ENCODE peak calls at places on chromosomes 16 and 17, in four cellular contexts. One of them, this sample, is unnamed.

GRCh38 chr16:20401066-20401465 is 3.5 kb downstream of the PDILT start:
- DNase-seq in mammary epithelial cell: no peak
- DNase-seq in fibroblast of pulmonary artery: no peak
- DNase-seq in keratinocyte: no peak
- DNase-seq in this sample: no peak

GRCh38 chr17:81365148-81365600 is 30.1 kb upstream of the BAHCC1 start:
- DNase-seq in mammary epithelial cell: peak
- DNase-seq in fibroblast of pulmonary artery: peak
- DNase-seq in keratinocyte: no peak
- DNase-seq in this sample: peak

GRCh38 chr16:2042171-2042570 is 5.5 kb downstream of the NTHL1 start:
- DNase-seq in mammary epithelial cell: no peak
- DNase-seq in fibroblast of pulmonary artery: no peak
- DNase-seq in keratinocyte: no peak
- DNase-seq in this sample: no peak

GRCh38 chr17:30237296-30238002 is 2.0 kb upstream of the SLC6A4 start:
- DNase-seq in mammary epithelial cell: no peak
- DNase-seq in fibroblast of pulmonary artery: no peak
- DNase-seq in keratinocyte: no peak
- DNase-seq in this sample: no peak

GRCh38 chr16:56611281-56611833 is 3.0 kb downstream of the MT2A start:
- DNase-seq in mammary epithelial cell: no peak
- DNase-seq in fibroblast of pulmonary artery: peak
- DNase-seq in keratinocyte: no peak
- DNase-seq in this sample: peak

GRCh38 chr17:30323895-30324319 is 9.9 kb downstream of the TMIGD1 start:
- DNase-seq in mammary epithelial cell: peak
- DNase-seq in fibroblast of pulmonary artery: peak
- DNase-seq in keratinocyte: no peak
- DNase-seq in this sample: no peak

GRCh38 chr17:77487211-77487629 is 346.5 kb downstream of the SEC14L1 start:
- DNase-seq in mammary epithelial cell: no peak
- DNase-seq in fibroblast of pulmonary artery: no peak
- DNase-seq in keratinocyte: no peak
- DNase-seq in this sample: no peak

GRCh38 chr16:85129846-85130706 is 17.8 kb upstream of the CIBAR2 start:
- DNase-seq in mammary epithelial cell: no peak
- DNase-seq in fibroblast of pulmonary artery: peak
- DNase-seq in keratinocyte: no peak
- DNase-seq in this sample: no peak

GRCh38 chr17:82675476-82676245 is 22.8 kb downstream of the RAB40B start:
- DNase-seq in mammary epithelial cell: no peak
- DNase-seq in fibroblast of pulmonary artery: no peak
- DNase-seq in keratinocyte: no peak
- DNase-seq in this sample: no peak

GRCh38 chr17:71024172-71024571 is 854.8 kb downstream of the KCNJ2 start:
- DNase-seq in mammary epithelial cell: no peak
- DNase-seq in fibroblast of pulmonary artery: no peak
- DNase-seq in keratinocyte: no peak
- DNase-seq in this sample: no peak

GRCh38 chr17:50882851-50883250 is 16.7 kb upstream of the TOB1 start:
- DNase-seq in mammary epithelial cell: peak
- DNase-seq in fibroblast of pulmonary artery: peak
- DNase-seq in keratinocyte: no peak
- DNase-seq in this sample: no peak

GRCh38 chr17:42406602-42407288 is 16.3 kb downstream of the CAVIN1 start:
- DNase-seq in mammary epithelial cell: no peak
- DNase-seq in fibroblast of pulmonary artery: no peak
- DNase-seq in keratinocyte: no peak
- DNase-seq in this sample: no peak

GRCh38 chr17:80175411-80175810 is 5.6 kb downstream of the CARD14 start:
- DNase-seq in mammary epithelial cell: no peak
- DNase-seq in fibroblast of pulmonary artery: peak
- DNase-seq in keratinocyte: no peak
- DNase-seq in this sample: peak

GRCh38 chr16:72884037-72884436 is 163.9 kb downstream of the ZFHX3 start:
- DNase-seq in mammary epithelial cell: peak
- DNase-seq in fibroblast of pulmonary artery: peak
- DNase-seq in keratinocyte: no peak
- DNase-seq in this sample: no peak

GRCh38 chr17:58513391-58513912 is 986 bp downstream of the MTMR4 start:
- DNase-seq in mammary epithelial cell: no peak
- DNase-seq in fibroblast of pulmonary artery: no peak
- DNase-seq in keratinocyte: no peak
- DNase-seq in this sample: no peak

GRCh38 chr17:1147664-1148063 is 32.1 kb downstream of the ABR start:
- DNase-seq in mammary epithelial cell: peak
- DNase-seq in fibroblast of pulmonary artery: peak
- DNase-seq in keratinocyte: peak
- DNase-seq in this sample: peak

GRCh38 chr17:81885869-81886548 is 5.4 kb downstream of the ALYREF start:
- DNase-seq in mammary epithelial cell: no peak
- DNase-seq in fibroblast of pulmonary artery: no peak
- DNase-seq in keratinocyte: no peak
- DNase-seq in this sample: peak

GRCh38 chr17:76784926-76785325 is 47.0 kb downstream of the MFSD11 start:
- DNase-seq in mammary epithelial cell: no peak
- DNase-seq in fibroblast of pulmonary artery: no peak
- DNase-seq in keratinocyte: no peak
- DNase-seq in this sample: no peak

GRCh38 chr17:7380855-7381683 is at the start of gene TNK1:
- DNase-seq in mammary epithelial cell: peak
- DNase-seq in fibroblast of pulmonary artery: no peak
- DNase-seq in keratinocyte: no peak
- DNase-seq in this sample: peak

GRCh38 chr17:48640858-48641180 is 14.7 kb upstream of the HOXB9 start:
- DNase-seq in mammary epithelial cell: no peak
- DNase-seq in fibroblast of pulmonary artery: no peak
- DNase-seq in keratinocyte: no peak
- DNase-seq in this sample: no peak

GRCh38 chr16:5971106-5971505 is 873.5 kb upstream of the EEF2KMT start:
- DNase-seq in mammary epithelial cell: no peak
- DNase-seq in fibroblast of pulmonary artery: no peak
- DNase-seq in keratinocyte: no peak
- DNase-seq in this sample: no peak

GRCh38 chr17:7327056-7327455 is 2.1 kb downstream of the NEURL4 start:
- DNase-seq in mammary epithelial cell: no peak
- DNase-seq in fibroblast of pulmonary artery: no peak
- DNase-seq in keratinocyte: no peak
- DNase-seq in this sample: no peak

GRCh38 chr16:50183316-50183715 is 30.2 kb downstream of the TENT4B start:
- DNase-seq in mammary epithelial cell: no peak
- DNase-seq in fibroblast of pulmonary artery: peak
- DNase-seq in keratinocyte: no peak
- DNase-seq in this sample: no peak

DNA sequence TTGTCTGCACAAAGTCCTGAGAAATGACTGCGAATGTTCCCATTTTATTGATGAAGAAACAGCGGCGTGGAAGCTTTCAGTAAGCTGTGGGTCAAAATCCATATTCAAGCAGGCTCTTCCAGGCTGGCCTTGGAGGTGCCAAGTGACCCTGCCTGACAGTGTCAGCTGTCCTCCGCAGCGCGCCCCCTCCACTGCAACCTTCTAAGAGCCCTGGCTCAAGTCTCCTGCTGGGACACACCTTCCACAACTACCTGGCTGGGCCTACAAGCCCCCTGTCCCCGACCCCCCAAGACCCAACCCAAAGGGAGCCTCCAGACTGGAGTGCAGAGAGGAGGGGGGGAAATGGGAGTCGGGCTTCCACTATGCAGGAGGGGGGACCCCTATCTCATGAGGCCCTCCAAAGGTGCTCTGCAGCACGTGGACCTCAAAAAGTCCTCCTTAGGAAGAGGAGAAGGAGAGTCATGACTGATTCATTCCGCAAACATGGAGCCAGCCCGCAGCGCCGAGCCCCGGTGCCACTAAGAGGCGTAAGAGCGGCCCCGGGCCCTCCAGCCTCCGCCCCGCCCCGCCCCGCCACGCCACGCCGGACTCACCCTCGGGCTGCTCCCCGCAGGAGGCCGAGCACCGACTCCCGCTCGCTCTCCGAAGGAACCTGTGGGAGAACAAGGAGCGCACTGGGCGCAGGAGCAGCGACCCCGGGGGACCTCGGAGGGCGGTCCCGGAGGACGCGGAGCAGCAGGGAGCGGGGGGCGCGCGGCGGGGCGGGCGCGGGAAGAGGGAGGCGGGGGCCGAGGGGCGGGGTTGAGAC is 574 bp downstream of the MPP3 start:
- DNase-seq in mammary epithelial cell: peak
- DNase-seq in fibroblast of pulmonary artery: peak
- DNase-seq in keratinocyte: no peak
- DNase-seq in this sample: peak
- H3K4me3 ChIP-seq in mammary epithelial cell: peak
- H3K4me3 ChIP-seq in fibroblast of pulmonary artery: peak
- H3K4me3 ChIP-seq in keratinocyte: peak
- H3K4me3 ChIP-seq in this sample: peak

DNA sequence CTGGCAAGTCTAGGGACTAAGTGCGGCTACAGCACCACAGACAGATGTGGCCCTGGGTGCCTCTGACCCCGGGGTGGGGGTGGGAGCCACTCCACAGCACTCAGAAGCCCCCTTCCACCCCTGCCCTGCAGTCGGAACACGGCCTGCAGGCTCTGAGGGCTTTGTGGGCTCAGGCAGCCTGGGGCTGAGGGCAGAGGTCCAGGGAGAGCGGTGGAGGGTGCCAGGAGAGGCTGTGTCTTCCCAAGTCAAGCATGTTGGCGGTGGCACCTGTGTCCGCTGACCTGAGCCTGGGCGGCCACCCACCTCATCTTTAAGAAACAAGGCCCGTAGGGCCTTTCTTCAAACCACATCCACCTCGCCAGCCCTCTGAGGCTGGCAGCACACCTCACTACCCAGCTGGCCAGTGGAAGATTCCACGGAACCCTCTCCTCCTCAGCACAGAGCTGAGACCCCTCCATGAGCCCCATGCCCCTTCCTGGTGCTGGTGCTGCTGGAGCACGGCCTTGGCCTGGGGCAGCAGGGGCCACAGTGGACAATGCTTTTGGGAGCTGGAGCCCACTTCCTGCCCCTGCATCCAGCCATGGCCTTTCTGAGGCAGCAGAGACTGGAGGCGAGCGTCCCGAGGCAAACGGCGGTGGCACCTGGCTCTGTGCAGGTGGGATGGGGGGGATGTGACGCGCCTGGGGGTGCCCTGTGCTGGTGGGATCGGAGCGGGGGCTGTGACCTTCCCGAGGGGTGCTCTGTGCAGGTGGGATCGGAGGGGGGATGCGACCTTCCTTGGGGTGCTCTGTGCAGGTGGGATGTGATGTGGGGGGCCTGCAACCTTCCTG is 77.8 kb downstream of the ZNF778 start:
- DNase-seq in mammary epithelial cell: no peak
- DNase-seq in fibroblast of pulmonary artery: no peak
- DNase-seq in keratinocyte: no peak
- DNase-seq in this sample: no peak
- TF ChIP-seq CTCF in mammary epithelial cell: no peak
- TF ChIP-seq CTCF in fibroblast of pulmonary artery: no peak
- TF ChIP-seq CTCF in keratinocyte: no peak
- TF ChIP-seq CTCF in this sample: no peak

GRCh38 chr17:68600123-68600880 is 865 bp downstream of the FAM20A start:
- DNase-seq in mammary epithelial cell: peak
- DNase-seq in fibroblast of pulmonary artery: no peak
- DNase-seq in keratinocyte: no peak
- DNase-seq in this sample: no peak

GRCh38 chr17:68598545-68598961 is 2.6 kb downstream of the FAM20A start:
- DNase-seq in mammary epithelial cell: no peak
- DNase-seq in fibroblast of pulmonary artery: no peak
- DNase-seq in keratinocyte: no peak
- DNase-seq in this sample: no peak

GRCh38 chr17:68598074-68598473 is 3.1 kb downstream of the FAM20A start:
- DNase-seq in mammary epithelial cell: no peak
- DNase-seq in fibroblast of pulmonary artery: no peak
- DNase-seq in keratinocyte: no peak
- DNase-seq in this sample: no peak

GRCh38 chr17:68599873-68600122 is 1.4 kb downstream of the FAM20A start:
- DNase-seq in mammary epithelial cell: no peak
- DNase-seq in fibroblast of pulmonary artery: no peak
- DNase-seq in keratinocyte: no peak
- DNase-seq in this sample: no peak

GRCh38 chr17:68599091-68599872 is 1.9 kb downstream of the FAM20A start:
- DNase-seq in mammary epithelial cell: no peak
- DNase-seq in fibroblast of pulmonary artery: no peak
- DNase-seq in keratinocyte: no peak
- DNase-seq in this sample: no peak
- H3K4me3 ChIP-seq in mammary epithelial cell: no peak
- H3K4me3 ChIP-seq in fibroblast of pulmonary artery: peak
- H3K4me3 ChIP-seq in keratinocyte: no peak
- H3K4me3 ChIP-seq in this sample: no peak

GRCh38 chr16:24890746-24891145 is 45.0 kb downstream of the SLC5A11 start:
- DNase-seq in mammary epithelial cell: no peak
- DNase-seq in fibroblast of pulmonary artery: no peak
- DNase-seq in keratinocyte: no peak
- DNase-seq in this sample: no peak
- TF ChIP-seq CTCF in mammary epithelial cell: no peak
- TF ChIP-seq CTCF in fibroblast of pulmonary artery: no peak
- TF ChIP-seq CTCF in keratinocyte: no peak
- TF ChIP-seq CTCF in this sample: no peak

DNA sequence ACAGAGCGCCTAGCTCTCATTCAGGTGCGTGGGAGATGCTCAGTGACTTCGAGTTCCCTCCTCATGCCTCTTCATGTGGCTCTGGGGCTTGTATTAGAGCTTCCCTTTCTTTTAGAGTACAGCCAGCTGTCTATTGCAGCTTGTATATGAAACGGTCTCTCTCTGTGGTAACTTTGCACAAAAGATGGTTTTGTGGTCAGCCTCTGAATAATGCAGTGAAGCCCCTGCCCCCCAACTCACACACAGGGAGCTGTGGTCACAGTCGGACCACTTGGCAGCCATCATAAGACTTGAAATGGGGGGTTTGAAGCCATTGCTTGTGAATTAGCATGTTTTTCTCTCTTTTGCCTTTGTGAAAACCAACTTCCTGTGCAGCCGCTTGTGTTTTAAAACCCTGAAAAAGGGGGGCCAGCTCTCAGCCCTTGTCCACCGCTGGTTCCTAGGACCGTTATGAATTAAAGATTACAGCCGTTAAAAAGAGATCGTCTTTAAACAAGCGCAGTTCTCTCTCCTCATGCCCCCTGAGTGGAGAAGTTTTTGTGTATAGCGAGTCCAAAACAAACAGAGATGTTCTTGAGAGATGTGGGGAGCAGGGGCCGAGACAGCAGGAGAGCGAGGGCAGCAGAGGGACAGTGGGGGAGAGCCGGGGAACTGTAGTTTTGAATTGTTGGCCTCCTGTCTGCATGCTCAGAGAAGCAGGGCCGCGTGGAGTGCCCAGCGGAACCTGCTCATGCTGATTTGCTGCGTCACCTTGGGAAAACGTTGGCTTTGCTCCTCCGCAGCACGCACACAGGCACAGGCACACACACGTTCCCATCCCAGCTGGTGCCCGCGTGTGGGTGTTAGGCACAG is 199.0 kb downstream of the MSI2 start:
- DNase-seq in mammary epithelial cell: no peak
- DNase-seq in fibroblast of pulmonary artery: no peak
- DNase-seq in keratinocyte: no peak
- DNase-seq in this sample: no peak
- H3K4me3 ChIP-seq in mammary epithelial cell: no peak
- H3K4me3 ChIP-seq in fibroblast of pulmonary artery: no peak
- H3K4me3 ChIP-seq in keratinocyte: no peak
- H3K4me3 ChIP-seq in this sample: no peak

GRCh38 chr16:79047337-79047736 is 553.2 kb downstream of the MAF start:
- DNase-seq in mammary epithelial cell: no peak
- DNase-seq in fibroblast of pulmonary artery: no peak
- DNase-seq in keratinocyte: no peak
- DNase-seq in this sample: no peak
- TF ChIP-seq CTCF in mammary epithelial cell: peak
- TF ChIP-seq CTCF in fibroblast of pulmonary artery: no peak
- TF ChIP-seq CTCF in keratinocyte: peak
- TF ChIP-seq CTCF in this sample: peak

This sample was measured in PC-9.